ENCODE peak calls at places on chromosome 1, in six cellular contexts. D is KBM-7; O is iPS-NIHi11; W is pancreas; C is cardiac muscle cell; U is activated CD4-positive, alpha-beta memory T cell treated with anti-CD3 and anti-CD28 coated beads, Interleukin-2, amount 10 ng/mL, durations not matched to agents 7 days and 5 days. E is an unnamed sample.

GRCh38 chr1:3727042-3727824 is 25.0 kb upstream of the CCDC27 start:
- DNase-seq in W (no peak), C (peak), D (peak), O (peak), U (no peak), E (peak)

GRCh38 chr1:49185455-49185980 is 408.8 kb upstream of the BEND5 start:
- DNase-seq in O (no peak), W (no peak), C (no peak), D (no peak), U (no peak), E (no peak)

GRCh38 chr1:92536593-92537332 is 50.0 kb upstream of the GFI1 start:
- DNase-seq in D (no peak), C (peak), O (no peak), U (no peak), W (no peak), E (no peak)

GRCh38 chr1:208153386-208153785 is 90.8 kb downstream of the PLXNA2 start:
- DNase-seq in D (no peak), C (no peak), O (no peak), U (no peak), W (no peak), E (no peak)

GRCh38 chr1:20430355-20431290 is 55.4 kb downstream of the CAMK2N1 start:
- DNase-seq in W (no peak), D (peak), C (peak), O (peak), U (peak), E (peak)

GRCh38 chr1:70930062-70930461 is 117.6 kb downstream of the PTGER3 start:
- DNase-seq in W (no peak), O (no peak), U (no peak), C (no peak), D (no peak), E (no peak)

GRCh38 chr1:54246097-54246721 is 46.2 kb downstream of the MRPL37 start:
- DNase-seq in O (no peak), W (no peak), C (no peak), U (no peak), D (no peak), E (no peak)

GRCh38 chr1:15207031-15207828 is 39.8 kb upstream of the FHAD1 start:
- DNase-seq in W (peak), O (peak), U (no peak), C (no peak), D (no peak), E (peak)

GRCh38 chr1:23177438-23178380 is 9.1 kb upstream of the LUZP1 start:
- DNase-seq in D (peak), C (peak), W (peak), U (peak), O (peak), E (peak)

GRCh38 chr1:172653015-172653709 is 5.7 kb upstream of the FASLG start:
- DNase-seq in U (no peak), O (no peak), D (no peak), C (peak), W (no peak), E (no peak)

E was measured in nephron progenitor cell.